ENCODE peak calls at places on chromosomes 11 and 22, in nine cellular contexts. One of them, this sample, is unnamed.

GRCh38 chr22:50078761-50079160 is 6.5 kb downstream of the MLC1 start:
- DNase-seq in kidney epithelial cell: no peak
- DNase-seq in epithelial cell of esophagus: no peak
- DNase-seq in Panc1: no peak
- DNase-seq in left ventricle myocardium inferior: no peak
- DNase-seq in fibroblast of the aortic adventitia: no peak
- DNase-seq in PC-9: peak
- DNase-seq in LNCaP clone FGC: no peak
- DNase-seq in kidney: peak
- DNase-seq in this sample: no peak

GRCh38 chr11:67020949-67021348 is 2.0 kb upstream of the SYT12 start:
- DNase-seq in fibroblast of the aortic adventitia: no peak
- DNase-seq in epithelial cell of esophagus: no peak
- DNase-seq in kidney epithelial cell: no peak
- DNase-seq in PC-9: no peak
- DNase-seq in LNCaP clone FGC: no peak
- DNase-seq in left ventricle myocardium inferior: no peak
- DNase-seq in kidney: no peak
- DNase-seq in Panc1: no peak
- DNase-seq in this sample: no peak

GRCh38 chr22:20747223-20747622 is 26.7 kb upstream of the SERPIND1 start:
- DNase-seq in Panc1: no peak
- DNase-seq in kidney: no peak
- DNase-seq in left ventricle myocardium inferior: no peak
- DNase-seq in fibroblast of the aortic adventitia: no peak
- DNase-seq in kidney epithelial cell: no peak
- DNase-seq in PC-9: no peak
- DNase-seq in epithelial cell of esophagus: no peak
- DNase-seq in LNCaP clone FGC: no peak
- DNase-seq in this sample: no peak

GRCh38 chr11:61881397-61881796 is 9.9 kb downstream of the FADS3 start:
- DNase-seq in fibroblast of the aortic adventitia: no peak
- DNase-seq in Panc1: no peak
- DNase-seq in left ventricle myocardium inferior: no peak
- DNase-seq in kidney: no peak
- DNase-seq in kidney epithelial cell: no peak
- DNase-seq in epithelial cell of esophagus: no peak
- DNase-seq in PC-9: no peak
- DNase-seq in LNCaP clone FGC: no peak
- DNase-seq in this sample: no peak

GRCh38 chr11:121312483-121312882 is 19.9 kb downstream of the SC5D start:
- DNase-seq in PC-9: no peak
- DNase-seq in fibroblast of the aortic adventitia: no peak
- DNase-seq in left ventricle myocardium inferior: no peak
- DNase-seq in Panc1: no peak
- DNase-seq in LNCaP clone FGC: no peak
- DNase-seq in kidney: no peak
- DNase-seq in epithelial cell of esophagus: no peak
- DNase-seq in kidney epithelial cell: no peak
- DNase-seq in this sample: no peak

GRCh38 chr11:85027346-85027745 is 599.8 kb downstream of the DLG2 start:
- DNase-seq in kidney epithelial cell: no peak
- DNase-seq in epithelial cell of esophagus: no peak
- DNase-seq in Panc1: no peak
- DNase-seq in left ventricle myocardium inferior: no peak
- DNase-seq in fibroblast of the aortic adventitia: no peak
- DNase-seq in kidney: peak
- DNase-seq in PC-9: no peak
- DNase-seq in LNCaP clone FGC: no peak
- DNase-seq in this sample: no peak

GRCh38 chr22:42343551-42344081 is 73.2 kb upstream of the TCF20 start:
- DNase-seq in PC-9: peak
- DNase-seq in Panc1: no peak
- DNase-seq in epithelial cell of esophagus: no peak
- DNase-seq in kidney epithelial cell: no peak
- DNase-seq in LNCaP clone FGC: no peak
- DNase-seq in fibroblast of the aortic adventitia: no peak
- DNase-seq in left ventricle myocardium inferior: no peak
- DNase-seq in kidney: no peak
- DNase-seq in this sample: no peak

GRCh38 chr11:107591446-107592236 is 694 bp downstream of the ELMOD1 start:
- DNase-seq in kidney epithelial cell: no peak
- DNase-seq in Panc1: no peak
- DNase-seq in fibroblast of the aortic adventitia: no peak
- DNase-seq in PC-9: no peak
- DNase-seq in left ventricle myocardium inferior: no peak
- DNase-seq in LNCaP clone FGC: no peak
- DNase-seq in kidney: peak
- DNase-seq in epithelial cell of esophagus: peak
- DNase-seq in this sample: no peak

GRCh38 chr22:37848587-37849088 is 581 bp upstream of the EIF3L start:
- DNase-seq in kidney epithelial cell: no peak
- DNase-seq in left ventricle myocardium inferior: no peak
- DNase-seq in kidney: peak
- DNase-seq in Panc1: no peak
- DNase-seq in PC-9: peak
- DNase-seq in fibroblast of the aortic adventitia: peak
- DNase-seq in epithelial cell of esophagus: peak
- DNase-seq in LNCaP clone FGC: no peak
- DNase-seq in this sample: no peak

GRCh38 chr11:111183706-111184105 is 61.8 kb upstream of the POU2AF2 start:
- DNase-seq in left ventricle myocardium inferior: no peak
- DNase-seq in fibroblast of the aortic adventitia: peak
- DNase-seq in Panc1: no peak
- DNase-seq in LNCaP clone FGC: no peak
- DNase-seq in epithelial cell of esophagus: peak
- DNase-seq in kidney: no peak
- DNase-seq in PC-9: peak
- DNase-seq in kidney epithelial cell: no peak
- DNase-seq in this sample: no peak

GRCh38 chr11:78179459-78180071 is 8.9 kb downstream of the KCTD21 start:
- DNase-seq in PC-9: peak
- DNase-seq in epithelial cell of esophagus: peak
- DNase-seq in fibroblast of the aortic adventitia: no peak
- DNase-seq in LNCaP clone FGC: no peak
- DNase-seq in Panc1: no peak
- DNase-seq in left ventricle myocardium inferior: no peak
- DNase-seq in kidney: no peak
- DNase-seq in kidney epithelial cell: no peak
- DNase-seq in this sample: no peak

GRCh38 chr11:33753304-33753703 is 17.1 kb upstream of the CD59 start:
- DNase-seq in LNCaP clone FGC: no peak
- DNase-seq in kidney epithelial cell: no peak
- DNase-seq in left ventricle myocardium inferior: no peak
- DNase-seq in PC-9: no peak
- DNase-seq in Panc1: no peak
- DNase-seq in kidney: no peak
- DNase-seq in fibroblast of the aortic adventitia: peak
- DNase-seq in epithelial cell of esophagus: no peak
- DNase-seq in this sample: no peak

GRCh38 chr22:29339381-29340235 is 24.1 kb upstream of the RASL10A start:
- DNase-seq in left ventricle myocardium inferior: no peak
- DNase-seq in PC-9: no peak
- DNase-seq in epithelial cell of esophagus: peak
- DNase-seq in kidney epithelial cell: no peak
- DNase-seq in Panc1: no peak
- DNase-seq in fibroblast of the aortic adventitia: no peak
- DNase-seq in kidney: no peak
- DNase-seq in LNCaP clone FGC: no peak
- DNase-seq in this sample: no peak

GRCh38 chr22:50674606-50675552 is 2.3 kb downstream of the SHANK3 start:
- DNase-seq in left ventricle myocardium inferior: no peak
- DNase-seq in kidney: peak
- DNase-seq in Panc1: no peak
- DNase-seq in kidney epithelial cell: no peak
- DNase-seq in epithelial cell of esophagus: peak
- DNase-seq in LNCaP clone FGC: peak
- DNase-seq in fibroblast of the aortic adventitia: no peak
- DNase-seq in PC-9: peak
- DNase-seq in this sample: no peak

GRCh38 chr11:122882809-122883681 is 486 bp downstream of the JHY start:
- DNase-seq in LNCaP clone FGC: no peak
- DNase-seq in PC-9: peak
- DNase-seq in left ventricle myocardium inferior: peak
- DNase-seq in kidney epithelial cell: peak
- DNase-seq in epithelial cell of esophagus: peak
- DNase-seq in kidney: peak
- DNase-seq in fibroblast of the aortic adventitia: no peak
- DNase-seq in Panc1: peak
- DNase-seq in this sample: no peak

GRCh38 chr22:35418088-35418487 is 18.1 kb downstream of the MCM5 start:
- DNase-seq in kidney epithelial cell: no peak
- DNase-seq in epithelial cell of esophagus: peak
- DNase-seq in PC-9: no peak
- DNase-seq in fibroblast of the aortic adventitia: peak
- DNase-seq in Panc1: no peak
- DNase-seq in kidney: peak
- DNase-seq in LNCaP clone FGC: no peak
- DNase-seq in left ventricle myocardium inferior: no peak
- DNase-seq in this sample: no peak

GRCh38 chr11:110376711-110377324 is 52.9 kb upstream of the FDX1 start:
- DNase-seq in kidney epithelial cell: peak
- DNase-seq in LNCaP clone FGC: peak
- DNase-seq in kidney: peak
- DNase-seq in Panc1: peak
- DNase-seq in left ventricle myocardium inferior: peak
- DNase-seq in fibroblast of the aortic adventitia: peak
- DNase-seq in PC-9: peak
- DNase-seq in epithelial cell of esophagus: peak
- DNase-seq in this sample: peak

GRCh38 chr11:75426720-75427086 is 6.3 kb downstream of the KLHL35 start:
- DNase-seq in kidney epithelial cell: no peak
- DNase-seq in LNCaP clone FGC: no peak
- DNase-seq in epithelial cell of esophagus: no peak
- DNase-seq in Panc1: no peak
- DNase-seq in fibroblast of the aortic adventitia: no peak
- DNase-seq in kidney: no peak
- DNase-seq in left ventricle myocardium inferior: no peak
- DNase-seq in PC-9: no peak
- DNase-seq in this sample: no peak

GRCh38 chr11:65422633-65423515 is at the start of gene NEAT1:
- DNase-seq in LNCaP clone FGC: peak
- DNase-seq in epithelial cell of esophagus: peak
- DNase-seq in kidney epithelial cell: peak
- DNase-seq in fibroblast of the aortic adventitia: peak
- DNase-seq in Panc1: no peak
- DNase-seq in left ventricle myocardium inferior: peak
- DNase-seq in kidney: peak
- DNase-seq in PC-9: peak
- DNase-seq in this sample: no peak
- TF ChIP-seq CTCF in LNCaP clone FGC: no peak
- TF ChIP-seq CTCF in epithelial cell of esophagus: no peak
- TF ChIP-seq CTCF in kidney epithelial cell: no peak
- TF ChIP-seq CTCF in fibroblast of the aortic adventitia: no peak
- TF ChIP-seq CTCF in Panc1: no peak
- TF ChIP-seq CTCF in left ventricle myocardium inferior: no peak
- TF ChIP-seq CTCF in kidney: no peak
- TF ChIP-seq CTCF in PC-9: no peak
- TF ChIP-seq CTCF in this sample: no peak

DNA sequence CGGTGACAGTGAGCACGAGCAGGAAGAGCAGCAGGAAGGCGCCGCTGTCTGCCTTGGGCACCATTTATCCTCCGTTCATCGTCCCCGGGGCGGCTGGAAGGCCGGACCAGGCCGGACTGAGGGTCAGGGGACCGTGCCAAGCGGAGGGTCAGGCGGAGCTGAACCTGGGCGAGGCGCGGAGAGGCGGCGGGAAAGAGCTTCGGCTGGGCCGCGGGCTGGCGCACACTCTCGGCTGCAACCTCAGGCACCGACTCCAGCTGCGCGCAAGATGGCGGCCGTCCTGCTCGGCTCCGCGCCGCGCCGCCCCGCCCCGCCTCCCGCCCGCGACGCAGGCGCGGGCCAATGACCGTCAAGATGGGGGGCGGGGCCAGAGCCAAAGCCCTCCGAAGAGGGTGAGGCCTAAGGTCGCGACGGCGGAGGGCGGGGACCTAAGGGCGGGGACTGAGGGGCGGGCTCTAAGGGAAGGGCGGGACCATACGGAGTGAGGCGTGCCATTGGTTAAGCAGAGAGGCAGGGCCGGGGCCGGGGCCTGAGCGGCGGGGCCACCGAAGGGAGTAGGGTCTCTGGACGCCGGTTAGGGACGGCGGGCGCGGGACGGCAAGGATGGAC is at the start of gene DGCR2:
- DNase-seq in kidney epithelial cell: peak
- DNase-seq in Panc1: peak
- DNase-seq in kidney: peak
- DNase-seq in LNCaP clone FGC: peak
- DNase-seq in PC-9: peak
- DNase-seq in left ventricle myocardium inferior: peak
- DNase-seq in fibroblast of the aortic adventitia: peak
- DNase-seq in epithelial cell of esophagus: peak
- DNase-seq in this sample: peak
- H3K4me3 ChIP-seq in kidney epithelial cell: peak
- H3K4me3 ChIP-seq in Panc1: peak
- H3K4me3 ChIP-seq in kidney: peak
- H3K4me3 ChIP-seq in LNCaP clone FGC: peak
- H3K4me3 ChIP-seq in PC-9: peak
- H3K4me3 ChIP-seq in left ventricle myocardium inferior: peak
- H3K4me3 ChIP-seq in fibroblast of the aortic adventitia: peak
- H3K4me3 ChIP-seq in epithelial cell of esophagus: peak
- H3K4me3 ChIP-seq in this sample: peak

GRCh38 chr22:45928726-45929359 is 48.1 kb downstream of the WNT7B start:
- DNase-seq in LNCaP clone FGC: no peak
- DNase-seq in epithelial cell of esophagus: no peak
- DNase-seq in kidney epithelial cell: no peak
- DNase-seq in PC-9: no peak
- DNase-seq in kidney: no peak
- DNase-seq in Panc1: no peak
- DNase-seq in fibroblast of the aortic adventitia: no peak
- DNase-seq in left ventricle myocardium inferior: no peak
- DNase-seq in this sample: no peak
- TF ChIP-seq CTCF in LNCaP clone FGC: no peak
- TF ChIP-seq CTCF in epithelial cell of esophagus: no peak
- TF ChIP-seq CTCF in kidney epithelial cell: no peak
- TF ChIP-seq CTCF in PC-9: no peak
- TF ChIP-seq CTCF in kidney: no peak
- TF ChIP-seq CTCF in Panc1: no peak
- TF ChIP-seq CTCF in fibroblast of the aortic adventitia: no peak
- TF ChIP-seq CTCF in left ventricle myocardium inferior: no peak
- TF ChIP-seq CTCF in this sample: no peak

DNA sequence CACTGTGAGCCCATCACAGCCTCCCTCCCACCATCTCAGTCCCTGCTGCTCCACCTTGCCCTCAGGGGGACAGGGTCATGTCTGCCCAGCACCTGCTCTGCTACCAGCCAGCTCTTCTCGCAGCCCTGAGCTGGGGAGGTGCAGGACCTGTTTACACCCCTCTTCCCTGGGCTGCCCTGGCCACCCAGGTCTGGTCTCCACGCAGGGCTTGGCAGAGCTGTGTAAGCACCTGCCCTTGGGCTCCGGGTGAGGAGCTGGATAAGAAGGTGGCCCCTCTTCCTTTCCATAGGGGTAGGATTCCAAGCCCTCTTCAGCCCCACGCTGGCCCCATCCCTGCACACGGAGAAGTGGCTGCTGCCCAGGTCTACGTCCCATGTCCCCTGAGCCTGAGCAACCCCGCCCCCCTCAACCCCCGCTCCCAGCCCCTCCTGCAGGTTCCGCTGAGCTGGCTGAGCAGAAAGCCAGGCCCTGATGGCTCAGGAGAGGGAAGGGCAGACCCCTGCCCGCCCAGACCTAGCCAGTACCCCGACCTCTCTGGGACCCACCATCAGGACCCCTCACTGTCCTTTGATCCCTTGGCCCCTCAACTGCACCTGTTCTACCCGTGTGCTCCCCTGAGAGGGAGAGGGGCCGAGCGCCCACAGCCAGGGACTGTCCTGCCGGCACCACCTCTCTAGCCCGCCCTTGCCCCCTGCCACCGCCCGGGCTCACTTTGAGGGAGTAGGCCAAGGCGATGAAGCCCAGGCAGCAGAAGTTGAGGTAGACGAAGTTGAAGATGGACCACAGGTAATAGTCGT is 3.2 kb downstream of the IFITM10 start:
- DNase-seq in kidney epithelial cell: no peak
- DNase-seq in Panc1: no peak
- DNase-seq in kidney: no peak
- DNase-seq in LNCaP clone FGC: no peak
- DNase-seq in fibroblast of the aortic adventitia: no peak
- DNase-seq in PC-9: no peak
- DNase-seq in epithelial cell of esophagus: no peak
- DNase-seq in left ventricle myocardium inferior: no peak
- DNase-seq in this sample: no peak
- H3K4me3 ChIP-seq in kidney epithelial cell: no peak
- H3K4me3 ChIP-seq in Panc1: no peak
- H3K4me3 ChIP-seq in kidney: no peak
- H3K4me3 ChIP-seq in LNCaP clone FGC: no peak
- H3K4me3 ChIP-seq in fibroblast of the aortic adventitia: no peak
- H3K4me3 ChIP-seq in PC-9: no peak
- H3K4me3 ChIP-seq in epithelial cell of esophagus: peak
- H3K4me3 ChIP-seq in left ventricle myocardium inferior: no peak
- H3K4me3 ChIP-seq in this sample: no peak